ENCODE peak calls at places on chromosome 12, in nine cellular contexts. One of them, this sample, is unnamed.

GRCh38 chr12:113955109-113955970 is 10.8 kb downstream of the RBM19 start:
- DNase-seq in fibroblast of the aortic adventitia: no peak
- DNase-seq in natural killer cell: no peak
- DNase-seq in AG04450: no peak
- DNase-seq in neural progenitor cell: peak; percentile 62
- DNase-seq in nephron progenitor cell: peak; percentile 54
- DNase-seq in IMR-90: peak; percentile 7
- DNase-seq in AG09309: no peak
- DNase-seq in ovary: no peak
- DNase-seq in this sample: no peak

GRCh38 chr12:1328385-1328784 is 266.0 kb downstream of the FBXL14 start:
- DNase-seq in IMR-90: no peak
- DNase-seq in ovary: no peak
- DNase-seq in AG04450: no peak
- DNase-seq in natural killer cell: no peak
- DNase-seq in nephron progenitor cell: no peak
- DNase-seq in fibroblast of the aortic adventitia: no peak
- DNase-seq in AG09309: no peak
- DNase-seq in neural progenitor cell: no peak
- DNase-seq in this sample: no peak

GRCh38 chr12:75349946-75350345 is 15.5 kb downstream of the GLIPR1L1 start:
- DNase-seq in natural killer cell: no peak
- DNase-seq in ovary: no peak
- DNase-seq in nephron progenitor cell: peak; percentile 4
- DNase-seq in AG04450: no peak
- DNase-seq in fibroblast of the aortic adventitia: no peak
- DNase-seq in AG09309: no peak
- DNase-seq in IMR-90: no peak
- DNase-seq in neural progenitor cell: no peak
- DNase-seq in this sample: no peak

GRCh38 chr12:93972411-93973208 is 175.8 kb upstream of the PLXNC1 start:
- DNase-seq in ovary: no peak
- DNase-seq in IMR-90: peak; percentile 75
- DNase-seq in fibroblast of the aortic adventitia: peak; percentile 91
- DNase-seq in AG09309: peak; percentile 73
- DNase-seq in AG04450: peak; percentile 20
- DNase-seq in neural progenitor cell: peak; percentile 44
- DNase-seq in nephron progenitor cell: no peak
- DNase-seq in natural killer cell: no peak
- DNase-seq in this sample: no peak

GRCh38 chr12:130709151-130710000 is 6.7 kb downstream of the RIMBP2 start:
- DNase-seq in nephron progenitor cell: no peak
- DNase-seq in AG04450: no peak
- DNase-seq in neural progenitor cell: no peak
- DNase-seq in natural killer cell: no peak
- DNase-seq in AG09309: no peak
- DNase-seq in fibroblast of the aortic adventitia: no peak
- DNase-seq in ovary: no peak
- DNase-seq in IMR-90: no peak
- DNase-seq in this sample: no peak

GRCh38 chr12:115449526-115449925 is 765.6 kb upstream of the TBX3 start:
- DNase-seq in neural progenitor cell: no peak
- DNase-seq in ovary: no peak
- DNase-seq in AG04450: no peak
- DNase-seq in nephron progenitor cell: no peak
- DNase-seq in AG09309: no peak
- DNase-seq in natural killer cell: no peak
- DNase-seq in fibroblast of the aortic adventitia: no peak
- DNase-seq in IMR-90: no peak
- DNase-seq in this sample: no peak

GRCh38 chr12:27462851-27463250 is 16.3 kb downstream of the SMCO2 start:
- DNase-seq in AG09309: no peak
- DNase-seq in natural killer cell: no peak
- DNase-seq in neural progenitor cell: no peak
- DNase-seq in nephron progenitor cell: no peak
- DNase-seq in IMR-90: no peak
- DNase-seq in AG04450: no peak
- DNase-seq in fibroblast of the aortic adventitia: no peak
- DNase-seq in ovary: peak; percentile 28
- DNase-seq in this sample: no peak

GRCh38 chr12:63400746-63401145 is 249.7 kb upstream of the AVPR1A start:
- DNase-seq in neural progenitor cell: no peak
- DNase-seq in nephron progenitor cell: no peak
- DNase-seq in ovary: no peak
- DNase-seq in IMR-90: peak; percentile 24
- DNase-seq in natural killer cell: no peak
- DNase-seq in AG04450: no peak
- DNase-seq in fibroblast of the aortic adventitia: peak; percentile 35
- DNase-seq in AG09309: no peak
- DNase-seq in this sample: no peak

GRCh38 chr12:51415931-51416330 is 8.7 kb upstream of the SLC4A8 start:
- DNase-seq in IMR-90: no peak
- DNase-seq in nephron progenitor cell: no peak
- DNase-seq in fibroblast of the aortic adventitia: no peak
- DNase-seq in AG09309: no peak
- DNase-seq in ovary: no peak
- DNase-seq in natural killer cell: no peak
- DNase-seq in neural progenitor cell: no peak
- DNase-seq in AG04450: no peak
- DNase-seq in this sample: no peak

GRCh38 chr12:2853626-2854025 is 3.2 kb downstream of the TEX52 start:
- DNase-seq in AG04450: peak; percentile 56
- DNase-seq in fibroblast of the aortic adventitia: peak; percentile 74
- DNase-seq in neural progenitor cell: peak; percentile 90
- DNase-seq in nephron progenitor cell: peak; percentile 92
- DNase-seq in ovary: peak; percentile 89
- DNase-seq in AG09309: no peak
- DNase-seq in natural killer cell: peak; percentile 23
- DNase-seq in IMR-90: peak; percentile 74
- DNase-seq in this sample: no peak

GRCh38 chr12:116765271-116765670 is 27.2 kb downstream of the RNFT2 start:
- DNase-seq in IMR-90: no peak
- DNase-seq in fibroblast of the aortic adventitia: peak; percentile 8
- DNase-seq in natural killer cell: no peak
- DNase-seq in AG09309: no peak
- DNase-seq in neural progenitor cell: no peak
- DNase-seq in AG04450: no peak
- DNase-seq in nephron progenitor cell: no peak
- DNase-seq in ovary: no peak
- DNase-seq in this sample: no peak

GRCh38 chr12:26198742-26199141 is 3.4 kb downstream of the SSPN start:
- DNase-seq in nephron progenitor cell: no peak
- DNase-seq in IMR-90: peak; percentile 63
- DNase-seq in ovary: peak; percentile 24
- DNase-seq in natural killer cell: no peak
- DNase-seq in fibroblast of the aortic adventitia: peak; percentile 78
- DNase-seq in AG09309: no peak
- DNase-seq in neural progenitor cell: no peak
- DNase-seq in AG04450: no peak
- DNase-seq in this sample: no peak
- TF ChIP-seq CTCF in nephron progenitor cell: no peak
- TF ChIP-seq CTCF in IMR-90: no peak
- TF ChIP-seq CTCF in ovary: no peak
- TF ChIP-seq CTCF in natural killer cell: no peak
- TF ChIP-seq CTCF in fibroblast of the aortic adventitia: no peak
- TF ChIP-seq CTCF in AG09309: no peak
- TF ChIP-seq CTCF in neural progenitor cell: no peak
- TF ChIP-seq CTCF in AG04450: no peak
- TF ChIP-seq CTCF in this sample: no peak

DNA sequence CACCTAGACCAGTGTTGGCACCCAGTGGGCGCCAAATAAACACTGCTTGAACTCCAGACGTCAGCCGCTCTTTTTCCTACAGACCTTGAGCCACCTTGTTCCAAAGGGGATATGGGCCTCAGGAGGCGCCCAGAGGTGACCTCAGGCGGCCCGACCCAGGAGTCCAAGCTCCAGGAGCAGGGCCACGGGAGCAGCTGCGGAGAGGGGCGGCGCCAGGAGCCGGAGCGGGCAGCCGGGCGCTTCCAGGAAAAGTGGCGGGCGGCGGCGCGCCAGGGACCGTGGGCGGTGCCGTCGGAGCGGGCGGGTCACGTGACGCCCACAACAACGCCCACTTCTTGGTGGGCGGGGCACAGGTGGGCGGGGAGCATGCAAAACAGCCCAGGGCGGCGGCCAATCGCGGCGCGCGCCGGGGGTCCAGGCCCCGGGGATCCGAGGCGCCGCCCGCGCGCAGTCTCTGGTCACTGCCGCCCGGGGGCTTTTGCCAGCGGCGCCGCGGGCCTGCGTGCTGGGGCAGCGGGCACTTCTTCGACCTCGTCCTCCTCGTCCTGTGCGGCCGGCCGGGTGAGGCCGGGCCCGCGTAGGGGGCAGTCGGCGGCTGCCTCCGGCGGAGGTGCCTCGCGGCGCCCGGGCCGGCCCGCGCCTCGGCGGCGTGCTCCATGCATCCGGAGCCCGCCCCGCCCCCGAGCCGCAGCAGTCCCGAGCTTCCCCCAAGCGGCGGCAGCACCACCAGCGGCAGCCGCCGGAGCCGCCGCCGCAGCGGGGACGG is at the start of gene ORAI1:
- DNase-seq in AG09309: no peak
- DNase-seq in natural killer cell: peak; percentile 98
- DNase-seq in IMR-90: peak; percentile 91
- DNase-seq in nephron progenitor cell: peak; percentile 98
- DNase-seq in fibroblast of the aortic adventitia: peak; percentile 87
- DNase-seq in AG04450: peak; percentile 73
- DNase-seq in ovary: peak; percentile 98
- DNase-seq in neural progenitor cell: peak; percentile 98
- DNase-seq in this sample: peak; percentile 95
- TF ChIP-seq CTCF in AG09309: no peak
- TF ChIP-seq CTCF in natural killer cell: no peak
- TF ChIP-seq CTCF in IMR-90: peak; percentile 25
- TF ChIP-seq CTCF in nephron progenitor cell: no peak
- TF ChIP-seq CTCF in fibroblast of the aortic adventitia: peak; percentile 10
- TF ChIP-seq CTCF in AG04450: no peak
- TF ChIP-seq CTCF in ovary: peak; percentile 69
- TF ChIP-seq CTCF in neural progenitor cell: no peak
- TF ChIP-seq CTCF in this sample: no peak

GRCh38 chr12:123805119-123805518 is 43.0 kb downstream of the DNAH10 start:
- DNase-seq in neural progenitor cell: no peak
- DNase-seq in AG04450: no peak
- DNase-seq in fibroblast of the aortic adventitia: no peak
- DNase-seq in nephron progenitor cell: no peak
- DNase-seq in natural killer cell: no peak
- DNase-seq in ovary: no peak
- DNase-seq in IMR-90: no peak
- DNase-seq in AG09309: no peak
- DNase-seq in this sample: no peak

GRCh38 chr12:123807670-123808069 is 45.6 kb downstream of the DNAH10 start:
- DNase-seq in neural progenitor cell: no peak
- DNase-seq in natural killer cell: no peak
- DNase-seq in ovary: no peak
- DNase-seq in AG09309: no peak
- DNase-seq in AG04450: no peak
- DNase-seq in IMR-90: no peak
- DNase-seq in fibroblast of the aortic adventitia: peak; percentile 34
- DNase-seq in nephron progenitor cell: no peak
- DNase-seq in this sample: no peak

GRCh38 chr12:123807002-123807401 is 44.9 kb downstream of the DNAH10 start:
- DNase-seq in fibroblast of the aortic adventitia: no peak
- DNase-seq in AG04450: no peak
- DNase-seq in nephron progenitor cell: no peak
- DNase-seq in AG09309: no peak
- DNase-seq in neural progenitor cell: no peak
- DNase-seq in ovary: no peak
- DNase-seq in IMR-90: no peak
- DNase-seq in natural killer cell: no peak
- DNase-seq in this sample: no peak

GRCh38 chr12:123813349-123813748 is 51.2 kb downstream of the DNAH10 start:
- DNase-seq in fibroblast of the aortic adventitia: peak; percentile 57
- DNase-seq in AG04450: no peak
- DNase-seq in neural progenitor cell: no peak
- DNase-seq in IMR-90: peak; percentile 12
- DNase-seq in ovary: no peak
- DNase-seq in AG09309: peak; percentile 35
- DNase-seq in nephron progenitor cell: no peak
- DNase-seq in natural killer cell: no peak
- DNase-seq in this sample: no peak

DNA sequence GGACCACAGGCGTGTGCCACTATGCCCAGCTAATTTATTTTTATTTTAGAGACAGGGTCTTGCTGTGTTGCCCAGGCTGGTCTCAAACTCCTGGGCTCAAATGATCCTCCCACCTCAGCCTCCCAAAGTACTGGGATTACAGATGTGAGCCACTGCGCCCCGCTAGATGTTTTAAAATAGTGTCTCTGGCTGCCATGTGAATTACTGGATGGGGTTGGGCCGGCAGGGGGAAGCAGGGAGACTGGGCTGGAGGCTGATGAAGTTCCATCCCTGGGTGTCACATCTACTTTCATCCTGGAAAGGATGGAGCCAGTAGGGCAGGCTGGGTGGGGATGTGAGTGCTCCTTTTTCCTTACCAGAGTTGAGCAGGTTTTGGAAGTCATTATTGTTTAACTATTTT is 46.1 kb downstream of the DNAH10 start:
- DNase-seq in nephron progenitor cell: peak; percentile 23
- DNase-seq in natural killer cell: no peak
- DNase-seq in fibroblast of the aortic adventitia: no peak
- DNase-seq in AG09309: no peak
- DNase-seq in IMR-90: peak; percentile 7
- DNase-seq in ovary: no peak
- DNase-seq in neural progenitor cell: peak; percentile 23
- DNase-seq in AG04450: no peak
- DNase-seq in this sample: no peak
- TF ChIP-seq CTCF in nephron progenitor cell: no peak
- TF ChIP-seq CTCF in natural killer cell: no peak
- TF ChIP-seq CTCF in fibroblast of the aortic adventitia: peak; percentile 35
- TF ChIP-seq CTCF in AG09309: peak; percentile 45
- TF ChIP-seq CTCF in IMR-90: peak; percentile 35
- TF ChIP-seq CTCF in ovary: no peak
- TF ChIP-seq CTCF in neural progenitor cell: peak; percentile 44
- TF ChIP-seq CTCF in AG04450: peak; percentile 32
- TF ChIP-seq CTCF in this sample: no peak

GRCh38 chr12:46134852-46135251 is 134.0 kb downstream of the SLC38A1 start:
- DNase-seq in IMR-90: no peak
- DNase-seq in AG04450: no peak
- DNase-seq in neural progenitor cell: no peak
- DNase-seq in natural killer cell: no peak
- DNase-seq in AG09309: no peak
- DNase-seq in fibroblast of the aortic adventitia: no peak
- DNase-seq in ovary: no peak
- DNase-seq in nephron progenitor cell: no peak
- DNase-seq in this sample: no peak

GRCh38 chr12:46135750-46136149 is 133.1 kb downstream of the SLC38A1 start:
- DNase-seq in fibroblast of the aortic adventitia: no peak
- DNase-seq in AG09309: no peak
- DNase-seq in AG04450: no peak
- DNase-seq in natural killer cell: no peak
- DNase-seq in IMR-90: no peak
- DNase-seq in nephron progenitor cell: no peak
- DNase-seq in neural progenitor cell: no peak
- DNase-seq in ovary: no peak
- DNase-seq in this sample: no peak

GRCh38 chr12:46134205-46134811 is 134.5 kb downstream of the SLC38A1 start:
- DNase-seq in AG09309: no peak
- DNase-seq in fibroblast of the aortic adventitia: peak; percentile 17
- DNase-seq in nephron progenitor cell: no peak
- DNase-seq in natural killer cell: no peak
- DNase-seq in AG04450: no peak
- DNase-seq in ovary: no peak
- DNase-seq in IMR-90: no peak
- DNase-seq in neural progenitor cell: no peak
- DNase-seq in this sample: no peak

GRCh38 chr12:46133751-46134150 is 135.1 kb downstream of the SLC38A1 start:
- DNase-seq in AG04450: no peak
- DNase-seq in IMR-90: peak; percentile 18
- DNase-seq in natural killer cell: no peak
- DNase-seq in AG09309: no peak
- DNase-seq in fibroblast of the aortic adventitia: peak; percentile 27
- DNase-seq in nephron progenitor cell: no peak
- DNase-seq in ovary: no peak
- DNase-seq in neural progenitor cell: no peak
- DNase-seq in this sample: no peak

GRCh38 chr12:46131729-46132128 is 137.1 kb downstream of the SLC38A1 start:
- DNase-seq in AG09309: no peak
- DNase-seq in IMR-90: no peak
- DNase-seq in fibroblast of the aortic adventitia: peak; percentile 10
- DNase-seq in nephron progenitor cell: no peak
- DNase-seq in AG04450: no peak
- DNase-seq in ovary: no peak
- DNase-seq in neural progenitor cell: peak; percentile 25
- DNase-seq in natural killer cell: no peak
- DNase-seq in this sample: no peak
- TF ChIP-seq CTCF in AG09309: no peak
- TF ChIP-seq CTCF in IMR-90: peak; percentile 9
- TF ChIP-seq CTCF in fibroblast of the aortic adventitia: peak; percentile 17
- TF ChIP-seq CTCF in nephron progenitor cell: no peak
- TF ChIP-seq CTCF in AG04450: no peak
- TF ChIP-seq CTCF in ovary: no peak
- TF ChIP-seq CTCF in neural progenitor cell: peak; percentile 39
- TF ChIP-seq CTCF in natural killer cell: no peak
- TF ChIP-seq CTCF in this sample: no peak

This sample was measured in CD8-positive, alpha-beta T cell.